ENCODE peak calls at places on chromosomes 4 and X, in six cellular contexts. S, W, U, V, M and X are unnamed samples. For H3K4me1, the result is how much of the 10 kb centered on the place peaks cover.

GRCh38 chrX:8988456-8988855 is 45.5 kb downstream of the FAM9B start:
- DNase-seq in V (no peak), M (peak), S (no peak), U (peak), W (no peak), X (no peak)

GRCh38 chrX:136652822-136653723 is 5.1 kb downstream of the CD40LG start:
- DNase-seq in S (no peak), U (no peak), V (no peak), W (no peak), M (no peak), X (no peak)

GRCh38 chr4:145098675-145099037 is 545 bp downstream of the ABCE1 start:
- DNase-seq in M (no peak), V (peak), S (no peak), U (no peak), W (peak), X (peak)

GRCh38 chr4:21806991-21807390 is 141.6 kb downstream of the KCNIP4 start:
- DNase-seq in U (no peak), M (no peak), V (no peak), S (no peak), W (no peak), X (no peak)

GRCh38 chr4:113170818-113171468 is 121.5 kb downstream of the ANK2 start:
- DNase-seq in V (no peak), U (no peak), S (no peak), W (no peak), M (no peak), X (no peak)

GRCh38 chrX:110733166-110733565 is 62.5 kb downstream of the CHRDL1 start:
- DNase-seq in V (no peak), M (no peak), U (no peak), W (no peak), S (no peak), X (no peak)

GRCh38 chrX:106468433-106468832 is 143.3 kb upstream of the RADX start:
- DNase-seq in U (peak), M (no peak), S (no peak), W (no peak), V (no peak), X (no peak)

GRCh38 chr4:32684160-32684559 is 1964.0 kb downstream of the PCDH7 start:
- DNase-seq in W (no peak), S (no peak), M (no peak), V (no peak), U (no peak), X (no peak)

GRCh38 chr4:141339386-141339785 is 118.7 kb downstream of the ZNF330 start:
- DNase-seq in V (no peak), U (no peak), S (no peak), W (no peak), M (no peak), X (no peak)

GRCh38 chr4:5010984-5011383 is 8.3 kb downstream of the CYTL1 start:
- DNase-seq in M (no peak), V (no peak), U (no peak), S (no peak), W (no peak), X (no peak)

GRCh38 chrX:136170109-136170800 is 22.9 kb downstream of the FHL1 start:
- DNase-seq in M (no peak), S (no peak), W (peak), V (peak), U (no peak), X (peak)

GRCh38 chr4:83989835-83990234 is 453.9 kb downstream of the GPAT3 start:
- DNase-seq in S (no peak), U (no peak), W (no peak), M (no peak), V (no peak), X (no peak)

GRCh38 chr4:169963998-169964397 is 62.2 kb downstream of the MFAP3L start:
- DNase-seq in S (no peak), M (no peak), W (no peak), V (no peak), U (no peak), X (no peak)

DNA sequence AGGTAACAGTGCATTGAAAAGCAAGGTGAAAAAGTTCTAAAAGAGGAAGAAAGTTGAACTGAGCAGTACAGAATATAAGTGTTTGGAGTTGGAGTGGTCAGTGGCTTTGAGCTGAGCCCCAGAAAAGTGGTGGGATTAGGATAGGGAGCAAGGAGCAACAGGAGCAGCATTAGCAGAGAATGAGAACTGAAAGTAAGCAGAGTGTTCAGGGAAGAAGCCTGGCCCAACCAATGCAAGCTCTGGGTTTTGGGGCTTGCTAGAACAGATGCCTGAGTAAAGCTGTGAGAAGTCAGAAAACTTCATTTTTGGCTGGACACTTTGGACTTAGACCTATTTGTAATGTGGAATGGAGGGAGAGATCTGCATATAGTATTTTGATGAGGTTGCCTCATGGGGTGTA is 17.8 kb downstream of the JADE1 start:
- DNase-seq in U (no peak), V (no peak), W (no peak), M (no peak), S (no peak), X (no peak)
- H3K4me1 ChIP-seq in U (under half), V (half or more), W (half or more), M (under half), S (half or more), X (under half)

GRCh38 chr4:53173576-53173975 is 192.3 kb downstream of the SCFD2 start:
- DNase-seq in U (no peak), V (no peak), M (no peak), W (no peak), S (no peak), X (no peak)
- TF ChIP-seq POLR2A in U (no peak), V (no peak), M (no peak), W (no peak), S (no peak), X (no peak)

GRCh38 chrX:132023117-132023895 is at the start of gene STK26:
- DNase-seq in W (peak), V (peak), U (peak), M (peak), S (peak), X (peak)

GRCh38 chrX:132023896-132024386 is 839 bp downstream of the STK26 start:
- DNase-seq in W (no peak), V (no peak), S (no peak), U (no peak), M (peak), X (no peak)

GRCh38 chrX:132025085-132025484 is 2.0 kb downstream of the STK26 start:
- DNase-seq in W (no peak), S (no peak), U (no peak), M (no peak), V (no peak), X (no peak)

GRCh38 chrX:132022863-132023116 is 312 bp upstream of the STK26 start:
- DNase-seq in V (no peak), M (no peak), S (no peak), U (peak), W (no peak), X (no peak)

DNA sequence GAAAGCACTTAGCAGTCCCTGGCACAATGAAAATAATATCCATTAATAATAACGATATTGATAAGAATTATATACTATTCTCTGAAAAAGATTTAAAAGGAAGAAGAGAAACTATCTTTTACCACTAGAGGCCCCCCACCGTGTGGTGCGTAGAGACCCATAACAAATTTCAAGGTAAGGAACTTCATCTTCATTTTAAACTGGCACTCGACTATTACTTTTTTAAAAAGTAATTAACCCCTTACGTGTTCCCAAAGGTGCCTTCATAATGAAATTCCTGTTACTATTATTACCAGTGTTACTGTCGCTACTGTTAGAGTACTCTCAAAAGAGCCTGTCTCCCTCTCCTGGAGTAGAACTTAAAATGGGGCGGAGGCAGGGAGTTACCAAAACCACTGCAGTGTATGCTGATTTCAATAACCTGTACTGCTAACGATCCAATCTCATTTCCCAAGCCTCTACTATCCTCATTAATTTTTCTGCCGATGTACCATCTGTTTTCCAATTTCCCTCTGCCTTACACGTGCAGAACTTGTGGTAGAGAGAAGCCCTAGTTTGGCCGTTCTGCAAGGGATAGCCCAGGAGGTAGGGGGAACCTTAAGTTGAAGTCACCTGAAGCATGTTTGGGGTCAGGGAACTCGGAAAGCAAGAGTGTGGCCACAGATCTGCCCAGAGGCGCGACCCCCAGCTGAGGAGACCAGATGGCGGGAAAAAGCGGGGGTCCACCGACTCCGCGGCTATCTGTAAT is 813 bp upstream of the STK26 start:
- DNase-seq in S (no peak), M (no peak), W (no peak), V (no peak), U (no peak), X (no peak)
- H3K27ac ChIP-seq in S (peak), M (peak), W (peak), V (no peak), U (no peak), X (no peak)

GRCh38 chr4:40990899-40991265 is 223.5 kb downstream of the APBB2 start:
- DNase-seq in U (no peak), V (no peak), S (no peak), W (no peak), M (no peak), X (no peak)
- H3K4me1 ChIP-seq in U (under half), V (under half), S (under half), W (under half), M (under half), X (under half)

DNA sequence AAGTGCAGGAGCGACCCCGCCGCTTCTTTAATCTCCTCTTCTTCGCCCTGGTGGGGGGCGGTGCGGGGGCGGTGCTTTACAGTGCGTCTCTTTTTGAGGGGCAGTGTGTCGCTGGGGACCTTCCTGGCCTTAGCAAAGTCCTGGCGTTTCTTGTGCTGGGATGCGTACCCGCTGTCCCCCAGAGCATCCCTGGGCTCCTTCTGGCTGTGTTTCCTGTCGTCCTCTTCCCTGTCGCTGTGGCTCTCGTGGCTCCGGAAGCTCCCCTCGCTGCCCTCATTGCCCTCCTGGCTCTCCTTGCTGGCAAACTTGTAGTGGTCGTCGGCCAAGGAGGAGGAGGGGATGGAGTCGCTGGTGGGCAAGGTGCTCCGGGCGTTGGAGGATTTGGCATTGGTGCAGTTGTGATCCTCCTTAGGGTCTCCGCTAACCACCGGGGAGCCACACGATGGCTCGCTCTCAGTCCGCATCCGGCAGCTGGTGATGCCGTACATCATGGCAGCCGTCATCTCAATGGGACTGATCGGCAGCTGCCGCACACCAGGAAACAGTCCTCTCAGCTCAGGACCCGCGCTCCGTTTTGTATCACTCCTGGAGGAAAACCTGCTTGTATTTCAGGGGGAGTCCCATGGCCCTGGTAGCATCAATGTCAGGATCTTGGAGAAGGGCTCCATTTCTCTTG is 30.4 kb upstream of the TMSB15A start:
- DNase-seq in S (no peak), W (no peak), V (no peak), M (no peak), U (no peak), X (no peak)
- TF ChIP-seq POLR2A in S (no peak), W (no peak), V (no peak), M (no peak), U (no peak), X (no peak)

GRCh38 chrX:2485460-2485753 is 15.4 kb downstream of the DHRSX start:
- DNase-seq in V (no peak), W (no peak), U (no peak), S (no peak), M (no peak), X (no peak)
- H3K27ac ChIP-seq in V (peak), W (peak), U (no peak), S (peak), M (peak), X (no peak)